ENCODE peak calls at places on chromosomes 12 and 14, in four cellular contexts. One of them, this sample, is unnamed.

GRCh38 chr12:30795410-30795659 is 40.6 kb upstream of the CAPRIN2 start:
- DNase-seq in left lung: no peak
- DNase-seq in adrenal gland: no peak
- DNase-seq in PC-3: no peak
- DNase-seq in this sample: no peak

GRCh38 chr14:50038398-50039119 is 77.8 kb downstream of the VCPKMT start:
- DNase-seq in left lung: no peak
- DNase-seq in adrenal gland: peak
- DNase-seq in PC-3: peak
- DNase-seq in this sample: peak

GRCh38 chr12:49809369-49810158 is 18.6 kb downstream of the NCKAP5L start:
- DNase-seq in left lung: no peak
- DNase-seq in adrenal gland: no peak
- DNase-seq in PC-3: no peak
- DNase-seq in this sample: no peak

GRCh38 chr12:62655524-62656160 is 189.0 kb downstream of the MON2 start:
- DNase-seq in left lung: no peak
- DNase-seq in adrenal gland: no peak
- DNase-seq in PC-3: no peak
- DNase-seq in this sample: no peak

GRCh38 chr14:25049559-25050493 is at the start of gene STXBP6:
- DNase-seq in left lung: peak
- DNase-seq in adrenal gland: no peak
- DNase-seq in PC-3: no peak
- DNase-seq in this sample: no peak

GRCh38 chr14:89701079-89702043 is 253.2 kb downstream of the EFCAB11 start:
- DNase-seq in left lung: peak
- DNase-seq in adrenal gland: peak
- DNase-seq in PC-3: peak
- DNase-seq in this sample: peak

GRCh38 chr12:49296034-49296835 is 1.3 kb downstream of the PRPH start:
- DNase-seq in left lung: peak
- DNase-seq in adrenal gland: peak
- DNase-seq in PC-3: peak
- DNase-seq in this sample: no peak

GRCh38 chr14:100661340-100661712 is 65.4 kb upstream of the DLK1 start:
- DNase-seq in left lung: no peak
- DNase-seq in adrenal gland: peak
- DNase-seq in PC-3: no peak
- DNase-seq in this sample: no peak

GRCh38 chr14:51880810-51881580 is 20.6 kb downstream of the GNG2 start:
- DNase-seq in left lung: no peak
- DNase-seq in adrenal gland: no peak
- DNase-seq in PC-3: no peak
- DNase-seq in this sample: no peak

GRCh38 chr14:56150645-56151345 is 32.6 kb downstream of the PELI2 start:
- DNase-seq in left lung: no peak
- DNase-seq in adrenal gland: no peak
- DNase-seq in PC-3: no peak
- DNase-seq in this sample: no peak

GRCh38 chr12:42299392-42300308 is 26.2 kb downstream of the ZCRB1 start:
- DNase-seq in left lung: no peak
- DNase-seq in adrenal gland: no peak
- DNase-seq in PC-3: peak
- DNase-seq in this sample: peak

GRCh38 chr14:78805586-78805985 is 635.4 kb downstream of the NRXN3 start:
- DNase-seq in left lung: no peak
- DNase-seq in adrenal gland: no peak
- DNase-seq in PC-3: no peak
- DNase-seq in this sample: no peak

GRCh38 chr14:100623961-100624360 is 36.7 kb upstream of the BEGAIN start:
- DNase-seq in left lung: no peak
- DNase-seq in adrenal gland: no peak
- DNase-seq in PC-3: no peak
- DNase-seq in this sample: no peak

GRCh38 chr14:90275820-90276219 is 19.5 kb downstream of the PSMC1 start:
- DNase-seq in left lung: no peak
- DNase-seq in adrenal gland: peak
- DNase-seq in PC-3: no peak
- DNase-seq in this sample: no peak

GRCh38 chr12:64194333-64195149 is 27.6 kb downstream of the KICS2 start:
- DNase-seq in left lung: no peak
- DNase-seq in adrenal gland: no peak
- DNase-seq in PC-3: no peak
- DNase-seq in this sample: no peak

GRCh38 chr12:89316705-89317139 is 35.6 kb downstream of the DUSP6 start:
- DNase-seq in left lung: no peak
- DNase-seq in adrenal gland: no peak
- DNase-seq in PC-3: no peak
- DNase-seq in this sample: no peak

GRCh38 chr12:60630796-60631195 is 1035.0 kb downstream of the SLC16A7 start:
- DNase-seq in left lung: no peak
- DNase-seq in adrenal gland: no peak
- DNase-seq in PC-3: peak
- DNase-seq in this sample: no peak

GRCh38 chr12:132407525-132407924 is 78.1 kb upstream of the GALNT9 start:
- DNase-seq in left lung: no peak
- DNase-seq in adrenal gland: no peak
- DNase-seq in PC-3: no peak
- DNase-seq in this sample: no peak

GRCh38 chr12:89225808-89226368 is 126.4 kb downstream of the DUSP6 start:
- DNase-seq in left lung: no peak
- DNase-seq in adrenal gland: no peak
- DNase-seq in PC-3: peak
- DNase-seq in this sample: peak

GRCh38 chr14:101235042-101235871 is 326.0 kb upstream of the DIO3 start:
- DNase-seq in left lung: peak
- DNase-seq in adrenal gland: peak
- DNase-seq in PC-3: peak
- DNase-seq in this sample: no peak

GRCh38 chr12:95859344-95859816 is 628 bp downstream of the SNRPF start:
- DNase-seq in left lung: no peak
- DNase-seq in adrenal gland: no peak
- DNase-seq in PC-3: peak
- DNase-seq in this sample: no peak

GRCh38 chr14:69043007-69043444 is 63.9 kb upstream of the ACTN1 start:
- DNase-seq in left lung: peak
- DNase-seq in adrenal gland: peak
- DNase-seq in PC-3: no peak
- DNase-seq in this sample: no peak

DNA sequence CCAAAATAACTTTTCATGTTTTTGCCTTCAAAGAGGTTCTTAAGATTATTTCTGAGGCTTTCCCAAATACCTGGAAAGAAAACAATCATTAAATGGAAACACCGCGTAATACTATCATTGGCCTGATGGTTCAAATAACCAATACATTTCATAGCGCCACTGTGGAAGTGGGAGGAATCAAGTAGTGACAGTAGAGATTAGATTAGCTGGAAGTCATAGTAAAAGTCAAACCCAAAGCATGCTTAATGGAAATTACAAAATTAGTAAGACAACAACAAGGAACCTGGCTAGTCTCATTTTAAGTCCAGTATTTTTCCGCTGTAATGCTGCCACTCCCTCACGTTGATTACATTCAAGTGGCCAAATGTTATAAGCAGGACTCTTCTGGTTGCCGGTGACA is 41.5 kb upstream of the PLEKHG7 start:
- DNase-seq in left lung: no peak
- DNase-seq in adrenal gland: no peak
- DNase-seq in PC-3: no peak
- DNase-seq in this sample: no peak
- TF ChIP-seq CTCF in left lung: no peak
- TF ChIP-seq CTCF in adrenal gland: no peak
- TF ChIP-seq CTCF in PC-3: no peak
- TF ChIP-seq CTCF in this sample: no peak

DNA sequence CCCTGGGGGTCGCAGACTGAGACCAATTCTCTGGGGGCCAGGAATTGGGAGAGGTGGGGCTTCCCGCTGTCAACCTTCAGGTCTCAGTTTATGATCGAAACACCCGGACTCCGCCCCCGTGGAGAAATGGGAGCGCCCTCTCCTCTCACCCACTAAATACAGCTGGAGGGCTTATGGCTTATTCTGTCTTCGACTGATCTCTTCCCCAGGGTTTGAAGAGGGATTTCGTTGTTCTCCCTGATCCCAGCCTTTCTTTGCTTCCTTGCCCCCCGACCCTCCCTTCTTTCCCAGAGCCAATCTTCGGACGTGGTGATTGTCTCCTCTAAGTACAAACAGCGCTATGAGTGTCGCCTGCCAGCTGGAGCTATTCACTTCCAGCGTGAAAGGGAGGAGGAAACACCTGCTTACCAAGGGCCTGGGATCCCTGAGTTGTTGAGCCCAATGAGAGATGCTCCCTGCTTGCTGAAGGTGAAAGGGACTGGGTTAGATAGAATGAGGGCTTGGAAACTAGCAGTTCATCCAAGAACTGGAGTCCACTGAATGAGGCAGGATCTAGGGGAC is 607 bp downstream of the OS9 start:
- DNase-seq in left lung: no peak
- DNase-seq in adrenal gland: no peak
- DNase-seq in PC-3: peak
- DNase-seq in this sample: no peak
- H3K27ac ChIP-seq in left lung: peak
- H3K27ac ChIP-seq in adrenal gland: peak
- H3K27ac ChIP-seq in PC-3: no peak
- H3K27ac ChIP-seq in this sample: no peak

DNA sequence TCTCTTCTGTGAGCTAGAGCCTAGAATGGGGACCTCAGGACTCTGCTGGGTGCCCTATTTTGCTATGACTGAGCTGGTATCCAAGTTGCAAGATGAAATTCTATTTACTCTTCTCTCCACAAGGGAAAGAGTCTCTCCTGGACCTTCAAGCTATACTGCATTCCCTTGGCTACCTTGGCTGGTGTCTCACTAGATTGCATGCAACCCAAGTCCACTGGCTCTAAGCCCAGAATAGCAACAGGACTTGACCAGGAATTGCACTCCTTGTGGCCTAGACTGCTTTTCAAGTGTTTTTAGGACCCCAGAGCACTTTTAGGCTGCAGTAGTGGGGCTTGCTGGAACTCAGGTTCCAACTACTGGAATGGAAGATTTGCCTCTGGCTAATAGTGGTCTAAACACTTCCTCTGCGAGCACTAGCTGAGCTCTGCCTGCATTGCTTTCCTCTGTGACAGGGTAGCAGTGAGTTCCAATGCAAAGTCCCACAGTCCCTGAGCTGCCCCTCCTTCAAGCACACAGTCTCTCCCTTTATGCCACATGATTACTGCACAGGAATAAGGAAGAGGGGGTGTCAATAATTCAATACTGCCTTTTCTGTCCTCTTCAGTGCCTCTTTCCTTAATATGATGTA is 1009.1 kb upstream of the FLRT2 start:
- DNase-seq in left lung: no peak
- DNase-seq in adrenal gland: no peak
- DNase-seq in PC-3: no peak
- DNase-seq in this sample: no peak
- TF ChIP-seq CTCF in left lung: no peak
- TF ChIP-seq CTCF in adrenal gland: no peak
- TF ChIP-seq CTCF in PC-3: no peak
- TF ChIP-seq CTCF in this sample: no peak

GRCh38 chr14:104109731-104110361 is 24.3 kb downstream of the ASPG start:
- DNase-seq in left lung: peak
- DNase-seq in adrenal gland: no peak
- DNase-seq in PC-3: no peak
- DNase-seq in this sample: no peak

GRCh38 chr14:104110491-104111209 is 25.1 kb downstream of the ASPG start:
- DNase-seq in left lung: peak
- DNase-seq in adrenal gland: no peak
- DNase-seq in PC-3: no peak
- DNase-seq in this sample: no peak

GRCh38 chr14:104108570-104109060 is 23.1 kb downstream of the ASPG start:
- DNase-seq in left lung: no peak
- DNase-seq in adrenal gland: no peak
- DNase-seq in PC-3: no peak
- DNase-seq in this sample: no peak

GRCh38 chr14:104107611-104108569 is 22.4 kb downstream of the ASPG start:
- DNase-seq in left lung: peak
- DNase-seq in adrenal gland: no peak
- DNase-seq in PC-3: peak
- DNase-seq in this sample: no peak

GRCh38 chr14:104109121-104109541 is 23.6 kb downstream of the ASPG start:
- DNase-seq in left lung: peak
- DNase-seq in adrenal gland: no peak
- DNase-seq in PC-3: no peak
- DNase-seq in this sample: no peak
- H3K27ac ChIP-seq in left lung: no peak
- H3K27ac ChIP-seq in adrenal gland: no peak
- H3K27ac ChIP-seq in PC-3: no peak
- H3K27ac ChIP-seq in this sample: no peak

DNA sequence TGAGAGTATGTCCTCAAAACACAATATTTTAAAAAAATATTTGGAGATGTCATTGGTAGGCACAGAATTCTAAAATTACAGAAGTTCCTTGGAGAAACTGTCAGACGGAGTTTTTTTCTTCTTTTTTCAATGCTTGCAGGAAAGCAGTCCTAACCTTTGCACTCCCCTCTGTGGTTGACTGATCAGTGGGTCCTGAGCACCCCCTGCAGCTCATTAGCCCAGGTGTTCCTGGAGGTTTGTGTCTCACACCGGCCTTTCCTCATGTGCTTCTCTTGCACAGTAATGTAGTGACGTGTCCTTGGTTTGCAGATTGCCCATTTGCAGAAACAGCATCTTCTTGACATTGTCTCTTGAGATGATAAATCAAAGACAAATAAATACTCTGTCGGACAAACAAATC is 513.0 kb downstream of the TMEM121 start:
- DNase-seq in left lung: no peak
- DNase-seq in adrenal gland: no peak
- DNase-seq in PC-3: peak
- DNase-seq in this sample: no peak
- TF ChIP-seq CTCF in left lung: peak
- TF ChIP-seq CTCF in adrenal gland: no peak
- TF ChIP-seq CTCF in PC-3: peak
- TF ChIP-seq CTCF in this sample: no peak

DNA sequence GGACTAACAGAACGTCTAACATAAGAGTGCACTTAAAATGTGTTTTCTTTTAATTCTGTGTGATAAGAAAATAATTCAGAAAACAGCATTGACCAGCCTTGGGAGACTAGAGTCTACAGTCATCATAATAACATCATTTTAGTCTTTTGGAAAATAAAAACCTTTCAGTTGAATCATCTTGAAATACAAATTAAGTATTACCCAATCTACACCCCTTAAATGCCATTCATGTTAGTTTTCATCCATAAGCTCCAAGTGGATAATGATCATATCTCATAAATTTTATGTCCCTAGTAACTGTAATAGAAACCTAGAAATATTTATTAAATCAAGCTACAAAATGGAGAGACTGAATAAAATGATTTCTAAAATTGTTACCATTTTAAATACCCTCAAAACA is 32.4 kb downstream of the EPS8 start:
- DNase-seq in left lung: no peak
- DNase-seq in adrenal gland: no peak
- DNase-seq in PC-3: peak
- DNase-seq in this sample: no peak
- H3K27ac ChIP-seq in left lung: no peak
- H3K27ac ChIP-seq in adrenal gland: no peak
- H3K27ac ChIP-seq in PC-3: peak
- H3K27ac ChIP-seq in this sample: no peak

This sample was measured in AG04450.